ENCODE peak calls at places on chromosomes 3 and 15, in eight cellular contexts. A is GM23338, N is OCI-LY7, P is hepatocyte, F is MM.1S, L is GM23248, J is PC-9, U is PC-3. C is an unnamed sample. For H3K9me2, the result is how much of the 10 kb centered on the place peaks cover.

GRCh38 chr3:21888656-21889055 is 137.6 kb upstream of the ZNF385D start:
- DNase-seq in U (no peak), N (no peak), A (no peak), F (no peak), L (no peak), J (no peak), P (no peak), C (no peak)

GRCh38 chr15:57079907-57080750 is 161.7 kb downstream of the TCF12 start:
- DNase-seq in A (peak), P (no peak), N (peak), F (peak), J (no peak), U (no peak), L (no peak), C (peak)

GRCh38 chr3:124762612-124763011 is 32.4 kb downstream of the UMPS start:
- DNase-seq in N (no peak), A (no peak), J (no peak), U (no peak), L (no peak), P (no peak), F (no peak), C (no peak)

GRCh38 chr3:5023777-5024346 is 44.6 kb downstream of the BHLHE40 start:
- DNase-seq in P (no peak), J (no peak), L (no peak), U (no peak), A (no peak), N (no peak), F (no peak), C (no peak)

GRCh38 chr3:9617736-9618135 is 31.6 kb upstream of the MTMR14 start:
- DNase-seq in U (no peak), A (no peak), J (no peak), L (no peak), F (no peak), P (no peak), N (no peak), C (no peak)

GRCh38 chr3:190074817-190075216 is 45.9 kb downstream of the P3H2 start:
- DNase-seq in N (no peak), F (no peak), A (no peak), L (no peak), J (no peak), P (no peak), U (no peak), C (no peak)

GRCh38 chr15:76360416-76360815 is 23.8 kb downstream of the ISL2 start:
- DNase-seq in U (peak), A (no peak), J (no peak), L (no peak), N (no peak), P (no peak), F (no peak), C (no peak)

GRCh38 chr3:167941234-167941995 is 154.3 kb downstream of the GOLIM4 start:
- DNase-seq in J (peak), N (no peak), A (no peak), P (peak), U (peak), F (no peak), L (peak), C (no peak)

GRCh38 chr3:66456711-66457173 is 44.1 kb downstream of the LRIG1 start:
- DNase-seq in J (no peak), P (no peak), U (no peak), F (no peak), N (no peak), L (no peak), A (no peak), C (no peak)

GRCh38 chr15:38685686-38686339 is 121.2 kb upstream of the RASGRP1 start:
- DNase-seq in J (no peak), A (no peak), F (no peak), N (no peak), U (no peak), L (no peak), P (no peak), C (no peak)

GRCh38 chr3:58568572-58569286 is 8.5 kb downstream of the FAM107A start:
- DNase-seq in U (peak), A (peak), P (peak), F (peak), J (peak), L (peak), N (peak), C (peak)

GRCh38 chr3:8220291-8220690 is 281.3 kb upstream of the LMCD1 start:
- DNase-seq in N (no peak), A (no peak), U (peak), L (peak), P (no peak), J (no peak), F (no peak), C (no peak)

GRCh38 chr3:169864270-169864669 is 5.5 kb downstream of the LRRC31 start:
- DNase-seq in J (no peak), P (no peak), L (no peak), A (no peak), N (no peak), U (no peak), F (no peak), C (no peak)

GRCh38 chr3:169861871-169862270 is 7.9 kb downstream of the LRRC31 start:
- DNase-seq in L (no peak), A (peak), U (no peak), N (no peak), F (no peak), P (no peak), J (peak), C (no peak)

GRCh38 chr3:169867584-169868211 is 2.0 kb downstream of the LRRC31 start:
- DNase-seq in F (no peak), U (no peak), N (no peak), A (no peak), P (no peak), L (no peak), J (no peak), C (no peak)

GRCh38 chr3:169865176-169865800 is 4.4 kb downstream of the LRRC31 start:
- DNase-seq in F (no peak), A (no peak), U (no peak), N (peak), J (no peak), P (no peak), L (no peak), C (no peak)

GRCh38 chr3:169863458-169863899 is 6.3 kb downstream of the LRRC31 start:
- DNase-seq in P (peak), J (peak), F (peak), A (peak), L (peak), U (peak), N (peak), C (peak)
- H2AFZ ChIP-seq in P (no peak), J (no peak), F (no peak), A (no peak), L (peak), U (no peak), N (peak), C (no peak)

GRCh38 chr3:196636369-196637349 is 2.8 kb upstream of the NRROS start:
- DNase-seq in P (no peak), N (no peak), J (no peak), L (peak), F (no peak), U (no peak), A (no peak), C (no peak)

GRCh38 chr3:196632033-196632751 is 7.3 kb upstream of the NRROS start:
- DNase-seq in A (peak), U (peak), J (peak), N (peak), P (peak), L (peak), F (peak), C (peak)

GRCh38 chr3:196633658-196634151 is 5.8 kb upstream of the NRROS start:
- DNase-seq in J (no peak), L (no peak), A (no peak), U (no peak), F (no peak), N (no peak), P (no peak), C (no peak)

GRCh38 chr3:196634851-196635250 is 4.6 kb upstream of the NRROS start:
- DNase-seq in N (no peak), J (no peak), U (no peak), L (no peak), P (no peak), A (no peak), F (no peak), C (no peak)

DNA sequence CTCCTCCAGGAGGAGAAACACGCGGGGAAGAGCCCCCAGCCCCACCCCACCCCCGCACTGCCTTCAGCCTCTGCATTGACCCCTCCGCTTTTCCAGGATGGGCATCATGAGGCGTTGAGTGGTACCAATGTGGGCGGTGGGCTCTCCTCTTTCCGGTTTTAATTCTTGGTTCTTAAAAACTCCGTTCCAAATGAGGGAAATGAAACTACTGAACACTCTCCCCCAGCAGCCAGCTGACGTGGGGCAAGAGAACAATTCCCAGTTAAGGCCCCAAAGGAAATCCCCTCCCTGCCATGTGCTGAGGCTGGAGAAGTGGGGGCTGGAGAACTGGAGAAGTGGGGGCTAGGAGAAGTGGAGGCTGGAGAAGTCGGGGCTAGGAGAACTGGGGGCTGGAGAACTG is 5.3 kb upstream of the NRROS start:
- DNase-seq in A (no peak), N (peak), L (no peak), F (no peak), P (no peak), J (no peak), U (no peak), C (peak)
- H3K4me3 ChIP-seq in A (no peak), N (no peak), L (no peak), F (no peak), P (no peak), J (no peak), U (no peak), C (no peak)

GRCh38 chr3:186165331-186165730 is 56.4 kb upstream of the ETV5 start:
- DNase-seq in A (no peak), U (no peak), L (no peak), P (no peak), J (no peak), N (no peak), F (no peak), C (no peak)
- H3K9me2 ChIP-seq in A (under half), U (under half), L (under half), P (under half), J (under half), N (under half), F (under half), C (under half)

GRCh38 chr15:66623801-66624453 is 58.1 kb upstream of the LCTL start:
- DNase-seq in L (peak), U (no peak), F (no peak), N (no peak), J (no peak), A (no peak), P (no peak), C (no peak)
- H2AFZ ChIP-seq in L (no peak), U (no peak), F (no peak), N (no peak), J (no peak), A (no peak), P (no peak), C (no peak)

DNA sequence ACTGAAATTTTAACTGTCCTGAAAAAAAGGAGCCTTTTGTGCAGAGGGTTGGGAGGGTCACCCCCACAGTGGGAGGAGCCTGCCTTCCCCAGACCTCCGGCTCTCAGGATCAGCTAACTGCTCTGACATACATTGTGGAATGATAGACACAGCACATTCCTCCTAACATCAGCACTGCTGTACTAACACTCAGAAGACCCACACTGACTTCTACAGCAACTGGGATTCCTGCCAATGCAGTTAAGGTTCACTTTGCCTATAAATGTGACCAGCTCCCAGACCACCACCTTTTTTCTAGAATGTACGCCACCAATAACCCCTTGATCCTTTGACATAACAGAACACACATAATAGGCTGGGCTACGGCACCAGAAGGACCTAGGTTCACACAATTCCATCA is 3.2 kb downstream of the CPEB1 start:
- DNase-seq in A (peak), U (no peak), L (no peak), F (no peak), J (no peak), P (no peak), N (no peak), C (no peak)
- H3K4me3 ChIP-seq in A (no peak), U (no peak), L (no peak), F (no peak), J (no peak), P (no peak), N (no peak), C (no peak)

GRCh38 chr3:25313286-25313685 is 114.8 kb upstream of the RARB start:
- DNase-seq in J (no peak), F (no peak), A (no peak), L (no peak), N (no peak), U (no peak), P (no peak), C (no peak)
- H3K9me2 ChIP-seq in J (under half), F (under half), A (under half), L (under half), N (under half), U (under half), P (under half), C (under half)

GRCh38 chr3:25237602-25238001 is 190.5 kb upstream of the RARB start:
- DNase-seq in P (no peak), J (no peak), L (no peak), F (no peak), N (no peak), U (no peak), A (no peak), C (no peak)
- H2AFZ ChIP-seq in P (no peak), J (no peak), L (no peak), F (no peak), N (no peak), U (no peak), A (no peak), C (no peak)

DNA sequence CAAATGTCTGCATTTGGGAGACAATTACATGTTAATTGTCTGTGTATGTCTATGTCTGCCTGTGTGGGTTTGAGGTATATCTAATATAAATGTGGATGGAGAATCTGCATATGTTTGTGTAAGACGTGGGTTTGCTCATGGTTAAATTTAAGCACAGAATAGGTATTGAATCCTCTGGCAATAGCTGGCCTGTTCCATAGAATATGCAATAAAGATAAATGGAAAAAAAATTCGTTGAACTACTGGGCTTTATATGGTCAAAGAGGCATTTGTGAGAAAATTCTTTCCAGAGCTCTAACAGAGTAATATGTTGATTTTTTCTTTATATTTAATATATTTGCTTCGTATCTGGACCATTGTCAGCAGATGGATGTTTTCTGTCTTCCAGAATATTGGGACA is 1.4 kb downstream of the VPS8 start:
- DNase-seq in U (no peak), F (no peak), A (no peak), L (no peak), J (no peak), N (no peak), P (no peak), C (no peak)
- H3K4me3 ChIP-seq in U (peak), F (peak), A (peak), L (peak), J (peak), N (peak), P (no peak), C (peak)

DNA sequence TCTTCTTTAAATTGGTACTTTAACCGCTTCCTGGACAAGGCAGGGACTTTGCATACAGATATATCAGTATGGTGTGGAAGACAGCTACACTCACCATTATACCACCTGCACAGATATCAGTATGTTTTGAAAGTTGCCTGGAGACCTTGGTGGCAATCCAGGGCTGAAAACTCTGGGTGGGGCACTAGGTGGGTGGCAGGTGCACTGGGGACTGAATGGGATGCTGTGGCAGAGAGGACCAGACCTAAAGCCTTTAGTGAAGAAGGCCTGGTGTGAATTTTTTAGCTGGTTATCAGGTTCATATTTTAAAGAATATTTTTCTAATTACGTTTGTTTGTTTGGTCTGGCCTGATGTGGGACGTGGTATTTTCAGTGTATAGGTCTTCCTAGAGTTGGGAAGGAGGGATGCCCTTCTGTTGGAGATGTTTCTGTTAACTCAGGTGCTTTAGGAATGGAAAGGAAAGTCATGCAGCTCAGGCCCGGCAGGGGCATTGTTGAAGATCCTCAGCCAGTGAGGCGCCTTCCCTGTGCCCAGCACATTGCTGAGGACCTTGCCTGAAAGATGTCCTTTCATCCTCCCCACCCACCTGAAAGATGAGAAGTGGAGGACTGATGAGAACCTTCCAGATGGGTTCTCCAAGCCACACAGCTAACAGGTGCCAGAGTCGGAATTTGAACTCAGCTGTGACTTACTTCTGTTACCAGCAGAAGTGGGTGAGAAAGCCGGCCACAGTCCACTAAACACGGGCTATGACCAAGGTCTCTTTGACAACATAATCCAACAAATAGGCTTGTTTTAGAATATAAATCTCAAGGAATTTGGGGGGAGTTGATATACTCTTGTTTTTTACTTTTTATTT is 77.3 kb downstream of the APBA2 start:
- DNase-seq in J (no peak), N (no peak), L (no peak), P (no peak), U (no peak), A (no peak), F (no peak), C (no peak)
- H3K9me2 ChIP-seq in J (under half), N (under half), L (under half), P (under half), U (under half), A (under half), F (under half), C (under half)

C was measured in Karpas-422.